ENCODE peak calls at places on chromosome 2, in five cellular contexts. Z, O, L, N and H are unnamed samples.

GRCh38 chr2:20401495-20401855 is 45.4 kb upstream of the RHOB start:
- DNase-seq in Z (no peak), O (no peak), L (no peak), N (peak), H (no peak)

GRCh38 chr2:64582774-64583340 is 58.7 kb downstream of the AFTPH start:
- DNase-seq in Z (no peak), O (no peak), L (no peak), N (no peak), H (no peak)

GRCh38 chr2:175403599-175404221 is 222.2 kb upstream of the ATP5MC3 start:
- DNase-seq in Z (no peak), O (no peak), L (no peak), N (no peak), H (no peak)

GRCh38 chr2:195672674-195673073 is 15.6 kb downstream of the SLC39A10 start:
- DNase-seq in Z (no peak), O (no peak), L (no peak), N (no peak), H (no peak)

GRCh38 chr2:151189125-151189524 is 72.5 kb downstream of the RBM43 start:
- DNase-seq in Z (no peak), O (no peak), L (no peak), N (no peak), H (no peak)

GRCh38 chr2:224034027-224034426 is 5.1 kb downstream of the SERPINE2 start:
- DNase-seq in Z (no peak), O (no peak), L (no peak), N (no peak), H (no peak)

GRCh38 chr2:173555833-173556232 is 201.2 kb downstream of the CDCA7 start:
- DNase-seq in Z (no peak), O (no peak), L (no peak), N (no peak), H (no peak)

GRCh38 chr2:128261245-128262128 is 57.2 kb downstream of the HS6ST1 start:
- DNase-seq in Z (no peak), O (no peak), L (no peak), N (no peak), H (no peak)

GRCh38 chr2:12587729-12588522 is 128.8 kb upstream of the TRIB2 start:
- DNase-seq in Z (no peak), O (no peak), L (no peak), N (no peak), H (no peak)

GRCh38 chr2:196277002-196277401 is 105.6 kb upstream of the STK17B start:
- DNase-seq in Z (no peak), O (no peak), L (no peak), N (no peak), H (no peak)

GRCh38 chr2:66024396-66024795 is 410.5 kb upstream of the MEIS1 start:
- DNase-seq in Z (no peak), O (no peak), L (no peak), N (no peak), H (no peak)

GRCh38 chr2:105868060-105868459 is 123.3 kb downstream of the NCK2 start:
- DNase-seq in Z (no peak), O (no peak), L (no peak), N (no peak), H (no peak)